ENCODE peak calls at places on chromosome 11, in six cellular contexts. C, G, I, P, M and A are unnamed samples.

GRCh38 chr11:15313862-15314261 is 199.1 kb downstream of the INSC start:
- DNase-seq in C (no peak), G (no peak), I (no peak), P (no peak), M (no peak), A (no peak)

GRCh38 chr11:32893947-32894827 is 1.6 kb downstream of the QSER1 start:
- DNase-seq in C (peak; percentile 73), G (peak; percentile 89), I (peak; percentile 73), P (peak; percentile 56), M (peak; percentile 12), A (peak; percentile 48)

GRCh38 chr11:34451053-34451452 is 12.3 kb downstream of the CAT start:
- DNase-seq in C (no peak), G (no peak), I (no peak), P (peak; percentile 66), M (no peak), A (no peak)

GRCh38 chr11:34029176-34029575 is 22.4 kb upstream of the CAPRIN1 start:
- DNase-seq in C (no peak), G (no peak), I (no peak), P (no peak), M (no peak), A (no peak)

GRCh38 chr11:29017941-29018340 is 909.8 kb downstream of the METTL15 start:
- DNase-seq in C (no peak), G (no peak), I (no peak), P (no peak), M (no peak), A (no peak)

GRCh38 chr11:120067361-120068113 is 70.4 kb downstream of the TRIM29 start:
- DNase-seq in C (no peak), G (no peak), I (no peak), P (no peak), M (no peak), A (peak; percentile 23)

GRCh38 chr11:34909955-34910354 is 6.2 kb downstream of the APIP start:
- DNase-seq in C (no peak), G (no peak), I (no peak), P (peak; percentile 85), M (no peak), A (no peak)

GRCh38 chr11:102489469-102490145 is 37.0 kb upstream of the TMEM123 start:
- DNase-seq in C (no peak), G (no peak), I (no peak), P (no peak), M (no peak), A (no peak)

GRCh38 chr11:104522650-104523049 is 358.7 kb upstream of the PDGFD start:
- DNase-seq in C (no peak), G (no peak), I (no peak), P (no peak), M (no peak), A (no peak)

GRCh38 chr11:124983674-124984511 is 29.9 kb downstream of the CCDC15 start:
- DNase-seq in C (no peak), G (no peak), I (no peak), P (no peak), M (no peak), A (no peak)

GRCh38 chr11:114315749-114316368 is 19.7 kb downstream of the NNMT start:
- DNase-seq in C (no peak), G (no peak), I (no peak), P (no peak), M (no peak), A (peak; percentile 19)

GRCh38 chr11:134466035-134466908 is 54.2 kb upstream of the B3GAT1 start:
- DNase-seq in C (no peak), G (peak; percentile 56), I (no peak), P (no peak), M (no peak), A (no peak)

GRCh38 chr11:130121430-130121978 is 38.1 kb upstream of the ST14 start:
- DNase-seq in C (no peak), G (no peak), I (no peak), P (no peak), M (peak; percentile 30), A (no peak)

GRCh38 chr11:83545494-83545893 is 259.3 kb upstream of the CCDC90B start:
- DNase-seq in C (no peak), G (no peak), I (no peak), P (no peak), M (no peak), A (no peak)

GRCh38 chr11:72317982-72318381 is 74.0 kb upstream of the PHOX2A start:
- DNase-seq in C (no peak), G (no peak), I (no peak), P (no peak), M (no peak), A (no peak)

GRCh38 chr11:29173660-29174062 is 843.2 kb downstream of the KCNA4 start:
- DNase-seq in C (no peak), G (no peak), I (no peak), P (no peak), M (no peak), A (no peak)

GRCh38 chr11:72972541-72973128 is 158.4 kb downstream of the ATG16L2 start:
- DNase-seq in C (no peak), G (no peak), I (no peak), P (no peak), M (no peak), A (no peak)